ENCODE peak calls at places on chromosomes 13 and 19, in eight cellular contexts. Q is esophagus squamous epithelium, C is PC-3, Z is testis, U is brain microvascular endothelial cell, O is WERI-Rb-1, N is gastrocnemius medialis, X is HCT116. F is an unnamed sample.

GRCh38 chr19:6772028-6772865 is at the start of gene VAV1:
- DNase-seq in Q (peak), C (no peak), Z (peak), U (no peak), O (no peak), N (no peak), X (no peak), F (no peak)

GRCh38 chr19:1042689-1043511 is 3.0 kb downstream of the ABCA7 start:
- DNase-seq in Q (no peak), C (no peak), Z (no peak), U (no peak), O (no peak), N (no peak), X (no peak), F (no peak)

GRCh38 chr13:45238945-45239795 is 38.3 kb upstream of the KCTD4 start:
- DNase-seq in Q (no peak), C (no peak), Z (no peak), U (peak), O (no peak), N (no peak), X (no peak), F (no peak)

GRCh38 chr19:47226426-47227346 is 4.3 kb downstream of the BBC3 start:
- DNase-seq in Q (no peak), C (peak), Z (peak), U (no peak), O (peak), N (peak), X (peak), F (no peak)

GRCh38 chr13:77896536-77896935 is 22.1 kb downstream of the EDNRB start:
- DNase-seq in Q (no peak), C (peak), Z (peak), U (peak), O (no peak), N (peak), X (no peak), F (no peak)

GRCh38 chr19:53865918-53866696 is 1.6 kb upstream of the MYADM start:
- DNase-seq in Q (no peak), C (peak), Z (peak), U (no peak), O (peak), N (peak), X (peak), F (peak)

GRCh38 chr13:23445794-23446193 is 12.3 kb upstream of the SACS start:
- DNase-seq in Q (no peak), C (peak), Z (no peak), U (no peak), O (no peak), N (no peak), X (no peak), F (no peak)

GRCh38 chr13:33678084-33678483 is 139.9 kb upstream of the RFC3 start:
- DNase-seq in Q (no peak), C (no peak), Z (no peak), U (no peak), O (no peak), N (no peak), X (no peak), F (no peak)

GRCh38 chr19:57348136-57348535 is 2.9 kb upstream of the ZNF304 start:
- DNase-seq in Q (no peak), C (no peak), Z (no peak), U (no peak), O (peak), N (peak), X (no peak), F (no peak)

GRCh38 chr13:109745702-109746101 is 40.7 kb downstream of the IRS2 start:
- DNase-seq in Q (no peak), C (no peak), Z (no peak), U (no peak), O (no peak), N (no peak), X (no peak), F (no peak)

GRCh38 chr19:54159352-54160181 is at the start of gene LENG1:
- DNase-seq in Q (peak), C (peak), Z (peak), U (peak), O (peak), N (peak), X (peak), F (peak)

GRCh38 chr13:93268327-93269028 is 41.9 kb downstream of the GPC6 start:
- DNase-seq in Q (no peak), C (no peak), Z (no peak), U (no peak), O (no peak), N (no peak), X (no peak), F (no peak)

GRCh38 chr19:29260477-29261317 is 47.7 kb upstream of the UQCRFS1 start:
- DNase-seq in Q (no peak), C (no peak), Z (peak), U (no peak), O (peak), N (peak), X (peak), F (no peak)
- TF ChIP-seq CTCF in Q (no peak), C (peak), Z (peak), U (peak), O (peak), N (peak), X (peak), F (peak)

GRCh38 chr13:27327633-27328032 is 57.0 kb downstream of the RASL11A start:
- DNase-seq in Q (no peak), C (no peak), Z (no peak), U (no peak), O (no peak), N (no peak), X (no peak), F (no peak)
- H3K27ac ChIP-seq in Q (no peak), C (no peak), Z (no peak), U (no peak), O (no peak), N (no peak), X (no peak), F (no peak)

GRCh38 chr19:49614096-49614857 is 23.3 kb downstream of the PRR12 start:
- DNase-seq in Q (no peak), C (peak), Z (no peak), U (peak), O (no peak), N (no peak), X (no peak), F (no peak)
- TF ChIP-seq CTCF in Q (no peak), C (peak), Z (no peak), U (peak), O (no peak), N (no peak), X (no peak), F (no peak)

DNA sequence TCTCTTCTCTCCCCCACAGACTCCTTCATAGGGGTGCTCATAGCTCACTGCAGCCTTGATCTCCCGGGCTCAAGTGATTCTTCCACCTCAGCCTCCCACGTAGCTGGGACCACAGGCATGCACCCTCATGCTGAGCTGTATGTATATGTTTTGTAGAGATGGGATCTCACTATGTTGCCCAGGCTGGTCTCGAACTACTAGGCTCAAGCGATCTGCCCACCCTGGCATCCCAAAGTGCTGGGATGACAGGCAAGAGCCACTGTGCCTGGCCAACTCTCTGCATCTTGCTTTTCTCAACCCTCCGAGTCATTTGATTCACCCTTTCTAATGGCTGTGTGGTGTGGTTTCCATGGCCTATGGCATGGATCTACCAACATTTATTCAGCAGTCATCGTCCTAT is 10.1 kb upstream of the IRGC start:
- DNase-seq in Q (no peak), C (no peak), Z (no peak), U (no peak), O (no peak), N (no peak), X (no peak), F (no peak)
- H3K27ac ChIP-seq in Q (no peak), C (no peak), Z (no peak), U (no peak), O (no peak), N (no peak), X (no peak), F (no peak)

GRCh38 chr19:13256918-13257317 is 106.7 kb downstream of the IER2 start:
- DNase-seq in Q (no peak), C (no peak), Z (no peak), U (no peak), O (no peak), N (no peak), X (no peak), F (no peak)

GRCh38 chr19:13267889-13268288 is 117.7 kb downstream of the IER2 start:
- DNase-seq in Q (no peak), C (no peak), Z (no peak), U (no peak), O (no peak), N (no peak), X (no peak), F (no peak)

GRCh38 chr19:13267131-13267530 is 116.9 kb downstream of the IER2 start:
- DNase-seq in Q (no peak), C (no peak), Z (no peak), U (no peak), O (no peak), N (no peak), X (no peak), F (no peak)

GRCh38 chr19:13260883-13261653 is 110.9 kb downstream of the IER2 start:
- DNase-seq in Q (no peak), C (peak), Z (no peak), U (peak), O (no peak), N (no peak), X (peak), F (no peak)

DNA sequence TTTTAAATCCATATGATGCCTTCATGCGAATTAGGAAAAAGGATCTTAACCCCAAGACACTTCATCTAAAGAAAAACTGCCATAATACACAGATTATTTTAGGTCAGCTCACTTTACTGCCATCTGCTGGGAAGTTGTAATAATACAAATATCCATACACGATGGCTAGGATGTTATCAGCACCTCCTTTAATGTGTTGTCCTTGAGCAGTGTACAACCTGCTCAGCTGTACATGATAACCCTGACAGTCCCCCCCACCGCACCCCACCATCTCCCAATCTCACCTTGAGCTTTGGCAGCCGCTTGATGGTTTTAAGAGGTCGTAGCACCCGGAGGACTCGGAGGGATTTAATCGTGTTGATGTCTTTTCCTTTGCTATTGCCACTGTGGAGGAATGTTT is 112.2 kb downstream of the IER2 start:
- DNase-seq in Q (no peak), C (peak), Z (no peak), U (peak), O (no peak), N (no peak), X (no peak), F (no peak)
- TF ChIP-seq CTCF in Q (no peak), C (peak), Z (peak), U (peak), O (peak), N (peak), X (peak), F (peak)

GRCh38 chr19:2048104-2048958 is 2.7 kb downstream of the MKNK2 start:
- DNase-seq in Q (no peak), C (no peak), Z (no peak), U (no peak), O (no peak), N (peak), X (no peak), F (no peak)

GRCh38 chr19:2046046-2046907 is 4.8 kb downstream of the MKNK2 start:
- DNase-seq in Q (no peak), C (no peak), Z (no peak), U (no peak), O (no peak), N (peak), X (no peak), F (no peak)

GRCh38 chr19:2047449-2048103 is 3.5 kb downstream of the MKNK2 start:
- DNase-seq in Q (no peak), C (peak), Z (no peak), U (no peak), O (no peak), N (peak), X (no peak), F (no peak)

GRCh38 chr19:2045501-2046045 is 5.5 kb downstream of the MKNK2 start:
- DNase-seq in Q (no peak), C (no peak), Z (no peak), U (no peak), O (no peak), N (peak), X (no peak), F (no peak)

GRCh38 chr19:2047076-2047448 is 4.0 kb downstream of the MKNK2 start:
- DNase-seq in Q (no peak), C (no peak), Z (no peak), U (no peak), O (no peak), N (no peak), X (no peak), F (no peak)
- H3K27ac ChIP-seq in Q (peak), C (peak), Z (peak), U (no peak), O (no peak), N (peak), X (peak), F (peak)

GRCh38 chr19:18995804-18996241 is 37.5 kb downstream of the SUGP2 start:
- DNase-seq in Q (no peak), C (peak), Z (peak), U (peak), O (peak), N (no peak), X (peak), F (peak)
- TF ChIP-seq CTCF in Q (no peak), C (peak), Z (no peak), U (peak), O (peak), N (no peak), X (peak), F (peak)

DNA sequence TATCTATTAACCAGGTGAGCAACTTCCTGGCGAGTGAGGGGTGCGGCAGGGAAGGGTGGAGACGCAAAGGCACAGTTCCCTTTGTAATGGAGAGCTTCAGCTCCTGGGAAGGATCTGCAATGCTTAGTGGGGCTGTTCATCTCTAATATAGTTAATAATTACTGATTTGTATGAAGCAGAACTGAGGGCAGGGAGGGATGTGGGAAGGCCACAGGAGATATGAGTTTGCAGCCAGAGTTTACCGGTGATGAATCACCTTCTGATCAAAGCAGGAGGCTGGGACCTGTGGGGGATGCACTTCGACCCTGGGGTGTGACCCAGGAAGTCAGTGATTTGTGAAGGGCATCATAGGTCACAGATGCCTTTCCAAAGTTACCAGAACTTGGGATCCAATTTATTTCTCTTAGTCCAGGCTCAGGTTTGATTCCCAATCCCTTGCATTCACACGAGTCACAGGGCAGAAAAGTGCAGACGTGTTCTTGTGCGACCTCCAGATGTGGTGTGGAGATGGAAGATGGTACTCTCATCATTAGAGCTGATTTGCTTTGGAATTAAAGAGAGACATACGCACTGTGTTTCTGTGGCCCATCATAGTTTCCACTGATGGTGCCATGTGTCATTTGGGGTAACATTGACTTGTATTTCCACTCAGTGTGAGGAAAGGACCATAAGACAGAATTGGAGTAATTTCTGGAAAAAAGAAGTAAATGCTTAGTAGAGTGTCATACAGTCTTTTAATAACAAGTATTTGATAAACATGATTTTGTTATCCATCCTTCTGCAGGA is 55.0 kb downstream of the LRCH1 start:
- DNase-seq in Q (no peak), C (peak), Z (no peak), U (no peak), O (no peak), N (no peak), X (peak), F (no peak)
- H3K27ac ChIP-seq in Q (no peak), C (peak), Z (no peak), U (no peak), O (no peak), N (peak), X (peak), F (no peak)

DNA sequence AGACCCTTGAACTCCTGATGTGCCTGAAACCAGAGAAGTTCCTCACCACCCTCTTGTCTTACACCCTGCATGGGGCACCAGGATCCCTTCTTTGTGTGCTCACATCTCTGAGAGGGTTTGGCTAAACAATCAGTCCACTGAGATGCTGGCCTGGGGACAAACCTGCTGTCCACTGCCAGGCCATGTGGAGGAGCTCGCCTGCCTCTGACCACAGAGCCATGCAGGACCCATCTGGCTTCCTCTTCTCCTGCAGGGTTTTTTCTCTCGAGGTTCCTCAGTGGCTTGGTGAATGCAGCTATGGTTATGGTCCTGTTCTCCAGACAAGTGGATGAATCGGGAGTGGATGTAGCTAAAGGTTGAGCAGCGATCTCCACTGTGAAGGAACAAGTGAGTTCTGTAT is 49.1 kb upstream of the MEDAG start:
- DNase-seq in Q (no peak), C (no peak), Z (no peak), U (no peak), O (no peak), N (no peak), X (no peak), F (no peak)
- TF ChIP-seq CTCF in Q (no peak), C (no peak), Z (no peak), U (peak), O (no peak), N (no peak), X (no peak), F (no peak)

GRCh38 chr19:45164577-45165335 is 4.0 kb upstream of the NKPD1 start:
- DNase-seq in Q (no peak), C (no peak), Z (peak), U (peak), O (peak), N (no peak), X (peak), F (no peak)
- H3K27ac ChIP-seq in Q (peak), C (no peak), Z (no peak), U (no peak), O (peak), N (no peak), X (no peak), F (no peak)

F was measured in dorsolateral prefrontal cortex.